ENCODE peak calls at places on chromosomes 4 and X, in nine cellular contexts. O, E, V, G, L, B, Z, S and Y are unnamed samples.

GRCh38 chrX:25012433-25012735 is 3.4 kb downstream of the ARX start:
- DNase-seq in O (no peak), E (no peak), V (no peak), G (no peak), L (no peak), B (no peak), Z (no peak), S (no peak), Y (peak; percentile 28)

GRCh38 chr4:184911310-184911709 is 85.5 kb upstream of the ACSL1 start:
- DNase-seq in O (no peak), E (no peak), V (no peak), G (no peak), L (no peak), B (peak; percentile 0), Z (no peak), S (peak; percentile 35), Y (no peak)

GRCh38 chrX:39969099-39969825 is 128.5 kb downstream of the BCOR start:
- DNase-seq in O (peak; percentile 25), E (no peak), V (no peak), G (peak; percentile 51), L (no peak), B (peak; percentile 24), Z (no peak), S (no peak), Y (peak; percentile 82)

GRCh38 chr4:36900446-36900987 is 344.0 kb upstream of the NWD2 start:
- DNase-seq in O (no peak), E (no peak), V (no peak), G (no peak), L (no peak), B (no peak), Z (no peak), S (no peak), Y (no peak)

GRCh38 chrX:132665676-132666075 is 176.8 kb upstream of the MBNL3 start:
- DNase-seq in O (no peak), E (no peak), V (no peak), G (no peak), L (no peak), B (no peak), Z (no peak), S (no peak), Y (no peak)

GRCh38 chr4:177250056-177250696 is 59.5 kb upstream of the NEIL3 start:
- DNase-seq in O (peak; percentile 6), E (no peak), V (peak; percentile 67), G (peak; percentile 80), L (peak; percentile 82), B (peak; percentile 46), Z (peak; percentile 66), S (peak; percentile 52), Y (peak; percentile 58)

GRCh38 chr4:79650794-79651431 is 242.9 kb upstream of the GK2 start:
- DNase-seq in O (no peak), E (no peak), V (no peak), G (no peak), L (no peak), B (no peak), Z (no peak), S (peak; percentile 7), Y (peak; percentile 31)

GRCh38 chr4:174714393-174715211 is 114.4 kb downstream of the GLRA3 start:
- DNase-seq in O (no peak), E (peak; percentile 9), V (no peak), G (peak; percentile 56), L (peak; percentile 65), B (no peak), Z (no peak), S (peak; percentile 34), Y (peak; percentile 7)

GRCh38 chrX:103734125-103734760 is 23.5 kb downstream of the TMEM31 start:
- DNase-seq in O (no peak), E (no peak), V (no peak), G (no peak), L (no peak), B (no peak), Z (no peak), S (no peak), Y (no peak)

GRCh38 chr4:104966349-104967033 is 180.2 kb upstream of the TET2 start:
- DNase-seq in O (no peak), E (peak; percentile 16), V (no peak), G (no peak), L (no peak), B (no peak), Z (no peak), S (no peak), Y (no peak)

GRCh38 chr4:110442309-110442708 is 33.6 kb upstream of the ENPEP start:
- DNase-seq in O (no peak), E (no peak), V (no peak), G (peak; percentile 62), L (no peak), B (no peak), Z (no peak), S (no peak), Y (no peak)

GRCh38 chr4:88514557-88515511 is 8.7 kb downstream of the PYURF start:
- DNase-seq in O (peak; percentile 56), E (no peak), V (no peak), G (no peak), L (no peak), B (no peak), Z (no peak), S (no peak), Y (no peak)

GRCh38 chr4:77181737-77182136 is 24.7 kb downstream of the CCNG2 start:
- DNase-seq in O (no peak), E (no peak), V (no peak), G (no peak), L (no peak), B (no peak), Z (no peak), S (no peak), Y (no peak)